ENCODE peak calls at places on chromosome 5, in ten cellular contexts. P, V, B, X, R, S, O, F, H and Q are unnamed samples.

GRCh38 chr5:157994271-157994691 is 135.3 kb upstream of the CLINT1 start:
- DNase-seq in R (peak; percentile 10), X (peak; percentile 84), O (peak; percentile 18), S (no peak), P (no peak), F (no peak), B (no peak), V (no peak), H (no peak), Q (no peak)

GRCh38 chr5:178261666-178262600 is 29.3 kb upstream of the PHYKPL start:
- DNase-seq in X (no peak), O (no peak), S (no peak), V (no peak), B (no peak), P (no peak), F (no peak), R (no peak), H (no peak), Q (no peak)

GRCh38 chr5:141879941-141880738 is 1.9 kb upstream of the PCDH1 start:
- DNase-seq in F (no peak), V (no peak), S (no peak), P (no peak), R (no peak), X (no peak), O (no peak), H (no peak), B (no peak), Q (no peak)

GRCh38 chr5:18744441-18744840 is 1110.2 kb downstream of the TAF11L14 start:
- DNase-seq in O (no peak), B (no peak), R (no peak), H (no peak), X (no peak), F (no peak), S (no peak), V (no peak), P (no peak), Q (no peak)

GRCh38 chr5:93360436-93361100 is 220.5 kb downstream of the NR2F1-AS1 start:
- DNase-seq in R (no peak), O (no peak), V (no peak), P (no peak), H (no peak), B (no peak), X (no peak), S (no peak), F (no peak), Q (no peak)

GRCh38 chr5:159343295-159344094 is 13.2 kb upstream of the IL12B start:
- DNase-seq in V (no peak), X (no peak), B (no peak), O (no peak), P (no peak), R (no peak), F (no peak), H (no peak), S (no peak), Q (peak; percentile 56)

GRCh38 chr5:139966856-139967255 is 76.2 kb downstream of the NRG2 start:
- DNase-seq in F (no peak), X (no peak), H (no peak), V (no peak), O (no peak), B (no peak), S (no peak), P (no peak), R (no peak), Q (no peak)

GRCh38 chr5:179819296-179820126 is 1.2 kb upstream of the SQSTM1 start:
- DNase-seq in S (no peak), P (peak; percentile 71), O (no peak), H (peak; percentile 53), B (peak; percentile 83), X (peak; percentile 83), V (no peak), R (peak; percentile 88), F (peak; percentile 74), Q (no peak)

GRCh38 chr5:179343902-179344300 is 1.4 kb downstream of the ADAMTS2 start:
- DNase-seq in S (no peak), O (no peak), B (peak; percentile 57), V (no peak), P (peak; percentile 85), F (no peak), X (peak; percentile 46), R (no peak), H (no peak), Q (no peak)

GRCh38 chr5:944992-945685 is 52.5 kb downstream of the TRIP13 start:
- DNase-seq in F (no peak), O (no peak), X (no peak), P (no peak), B (peak; percentile 75), V (no peak), S (no peak), H (no peak), R (no peak), Q (no peak)

GRCh38 chr5:126965061-126965475 is 65.3 kb downstream of the MARCHF3 start:
- DNase-seq in R (no peak), O (no peak), X (peak; percentile 33), S (no peak), P (peak; percentile 23), H (peak; percentile 28), B (peak; percentile 92), V (no peak), F (no peak), Q (peak; percentile 81)

GRCh38 chr5:73994963-73995362 is 369.0 kb downstream of the ARHGEF28 start:
- DNase-seq in P (no peak), V (no peak), X (no peak), R (no peak), F (no peak), H (no peak), B (no peak), S (no peak), O (no peak), Q (no peak)

GRCh38 chr5:82252744-82253143 is 25.4 kb downstream of the RPS23 start:
- DNase-seq in S (no peak), X (no peak), H (no peak), B (no peak), R (no peak), O (no peak), F (no peak), V (no peak), P (no peak), Q (no peak)

GRCh38 chr5:93407470-93407869 is 173.5 kb downstream of the NR2F1-AS1 start:
- DNase-seq in S (no peak), P (no peak), V (no peak), R (no peak), F (no peak), O (no peak), X (no peak), B (no peak), H (no peak), Q (no peak)

GRCh38 chr5:172769598-172770373 is 1.2 kb downstream of the DUSP1 start:
- DNase-seq in S (no peak), O (no peak), R (no peak), V (no peak), F (no peak), P (peak; percentile 14), X (peak; percentile 68), B (peak; percentile 43), H (no peak), Q (no peak)

GRCh38 chr5:151014680-151015343 is 5.6 kb upstream of the GPX3 start:
- DNase-seq in F (no peak), P (no peak), S (no peak), H (no peak), O (no peak), R (no peak), B (peak; percentile 48), X (peak; percentile 74), V (no peak), Q (no peak)

GRCh38 chr5:160444407-160444806 is 22.8 kb downstream of the PTTG1 start:
- DNase-seq in X (no peak), V (no peak), R (no peak), H (no peak), O (no peak), S (no peak), P (no peak), F (no peak), B (no peak), Q (no peak)

GRCh38 chr5:132365213-132365612 is 4.3 kb upstream of the SLC22A5 start:
- DNase-seq in F (no peak), V (no peak), R (no peak), H (no peak), X (peak; percentile 83), O (no peak), B (peak; percentile 86), S (no peak), P (no peak), Q (no peak)

GRCh38 chr5:163505049-163505474 is 357 bp upstream of the MAT2B start:
- DNase-seq in B (no peak), H (no peak), V (no peak), O (no peak), R (peak; percentile 48), S (peak; percentile 14), P (no peak), F (no peak), X (no peak), Q (no peak)

GRCh38 chr5:28110756-28111155 is 1072.4 kb upstream of the CDH9 start:
- DNase-seq in V (no peak), X (no peak), H (no peak), B (no peak), R (no peak), O (no peak), S (no peak), F (no peak), P (no peak), Q (no peak)

GRCh38 chr5:142618125-142618524 is 67.8 kb downstream of the FGF1 start:
- DNase-seq in B (peak; percentile 67), F (no peak), S (no peak), R (no peak), V (no peak), X (peak; percentile 42), H (no peak), O (no peak), P (peak; percentile 43), Q (no peak)

GRCh38 chr5:60672693-60673264 is 27.2 kb downstream of the DEPDC1B start:
- DNase-seq in S (no peak), H (no peak), F (no peak), X (no peak), V (no peak), P (no peak), R (no peak), O (no peak), B (no peak), Q (no peak)

GRCh38 chr5:31415009-31415923 is 116.6 kb downstream of the DROSHA start:
- DNase-seq in V (no peak), X (no peak), S (no peak), R (peak; percentile 33), P (no peak), F (no peak), O (no peak), B (no peak), H (no peak), Q (no peak)